ENCODE peak calls at places on chromosomes 12 and 14, in six cellular contexts. N, V, L, Y, B and J are unnamed samples.
A peak's percentile ranks its signal among the peaks of the same experiment; 100 is the strongest.

GRCh38 chr12:94220804-94221203 is 72.4 kb downstream of the PLXNC1 start:
- DNase-seq in V (no peak), B (no peak), L (no peak), Y (no peak), N (no peak), J (no peak)

GRCh38 chr12:17954788-17955187 is 135.2 kb downstream of the RERGL start:
- DNase-seq in L (no peak), V (no peak), Y (no peak), N (no peak), B (no peak), J (no peak)

GRCh38 chr14:72699852-72700257 is 194.0 kb downstream of the DPF3 start:
- DNase-seq in Y (peak; percentile 87), L (no peak), B (no peak), V (no peak), N (no peak), J (no peak)

GRCh38 chr14:65282909-65283253 is 129.6 kb upstream of the FUT8 start:
- DNase-seq in V (no peak), L (no peak), N (no peak), B (no peak), Y (no peak), J (no peak)

GRCh38 chr12:14545144-14546124 is 22.2 kb downstream of the PLBD1 start:
- DNase-seq in Y (no peak), B (no peak), V (no peak), N (no peak), L (no peak), J (no peak)

GRCh38 chr12:54409267-54409666 is 9.8 kb downstream of the ITGA5 start:
- DNase-seq in L (no peak), V (no peak), Y (no peak), N (no peak), B (no peak), J (no peak)

GRCh38 chr12:22034709-22035506 is 11.1 kb upstream of the CMAS start:
- DNase-seq in V (no peak), N (no peak), Y (no peak), B (no peak), L (no peak), J (no peak)

GRCh38 chr14:36555998-36556743 is 26.2 kb downstream of the NKX2-8 start:
- DNase-seq in V (no peak), Y (no peak), L (no peak), N (no peak), B (no peak), J (no peak)

GRCh38 chr14:73786942-73787759 is 64.5 kb upstream of the PTGR2 start:
- DNase-seq in B (no peak), Y (no peak), L (peak; percentile 42), V (no peak), N (no peak), J (peak; percentile 79)

GRCh38 chr14:50363734-50364113 is 33.0 kb downstream of the CDKL1 start:
- DNase-seq in N (no peak), V (no peak), Y (peak; percentile 54), B (no peak), L (no peak), J (no peak)

GRCh38 chr12:563899-564298 is 99.3 kb downstream of the NINJ2 start:
- DNase-seq in N (no peak), V (no peak), L (no peak), B (no peak), Y (no peak), J (no peak)

GRCh38 chr12:39065455-39065854 is 160.1 kb upstream of the CPNE8 start:
- DNase-seq in L (no peak), Y (no peak), V (no peak), B (no peak), N (no peak), J (no peak)

GRCh38 chr14:23104591-23105347 is at the start of gene CIROP:
- DNase-seq in Y (no peak), N (no peak), B (peak; percentile 7), L (no peak), V (no peak), J (peak; percentile 46)

GRCh38 chr14:50023671-50024490 is 92.5 kb downstream of the VCPKMT start:
- DNase-seq in L (no peak), V (no peak), Y (peak; percentile 69), N (no peak), B (no peak), J (no peak)

GRCh38 chr14:75268638-75269550 is 9.7 kb upstream of the FOS start:
- DNase-seq in B (no peak), L (no peak), Y (no peak), N (no peak), V (no peak), J (no peak)

GRCh38 chr14:89367449-89368120 is 49.4 kb downstream of the FOXN3 start:
- DNase-seq in N (no peak), B (no peak), L (no peak), Y (no peak), V (peak; percentile 76), J (no peak)

GRCh38 chr14:67442139-67442906 is 30.4 kb upstream of the PLEK2 start:
- DNase-seq in V (no peak), Y (no peak), B (no peak), L (no peak), N (no peak), J (no peak)

GRCh38 chr14:105207460-105207901 is 26.4 kb upstream of the NUDT14 start:
- DNase-seq in N (no peak), V (no peak), L (no peak), Y (no peak), B (no peak), J (no peak)

GRCh38 chr12:53989227-53990113 is 4.5 kb downstream of the HOXC10 start:
- DNase-seq in V (peak; percentile 77), B (peak; percentile 10), Y (peak; percentile 82), L (no peak), N (no peak), J (no peak)

GRCh38 chr14:101552786-101553231 is 8.5 kb upstream of the DIO3 start:
- DNase-seq in V (no peak), N (no peak), B (no peak), Y (no peak), L (no peak), J (no peak)

GRCh38 chr12:52945389-52946232 is 3.3 kb upstream of the KRT18 start:
- DNase-seq in B (no peak), Y (peak; percentile 89), V (no peak), N (no peak), L (no peak), J (peak; percentile 77)

GRCh38 chr14:69716483-69717187 is 50.3 kb upstream of the SRSF5 start:
- DNase-seq in V (no peak), B (no peak), Y (peak; percentile 80), L (no peak), N (no peak), J (no peak)

GRCh38 chr12:42564540-42564939 is 25.0 kb downstream of the PRICKLE1 start:
- DNase-seq in Y (peak; percentile 71), L (no peak), N (no peak), V (no peak), B (no peak), J (no peak)

GRCh38 chr12:44573723-44574122 is 302.4 kb downstream of the NELL2 start:
- DNase-seq in L (no peak), B (no peak), V (no peak), Y (no peak), N (no peak), J (no peak)

GRCh38 chr12:9132008-9132535 is 16.4 kb upstream of the A2M start:
- DNase-seq in V (no peak), N (no peak), B (no peak), L (no peak), Y (peak; percentile 76), J (no peak)

GRCh38 chr12:5648692-5649338 is 216.9 kb downstream of the NTF3 start:
- DNase-seq in N (no peak), L (no peak), V (peak; percentile 90), Y (peak; percentile 5), B (peak; percentile 34), J (peak; percentile 64)

GRCh38 chr12:39230086-39230485 is 212.8 kb downstream of the KIF21A start:
- DNase-seq in L (no peak), N (no peak), B (no peak), V (no peak), Y (peak; percentile 76), J (no peak)

GRCh38 chr12:98466970-98467369 is 48.4 kb upstream of the TMPO start:
- DNase-seq in N (no peak), V (no peak), B (no peak), Y (no peak), L (no peak), J (no peak)

GRCh38 chr12:7989827-7990491 is 42.6 kb upstream of the FOXJ2 start:
- DNase-seq in L (peak; percentile 25), N (no peak), V (no peak), B (no peak), Y (peak; percentile 24), J (no peak)

GRCh38 chr12:46378530-46378929 is 6.0 kb upstream of the SLC38A2 start:
- DNase-seq in N (no peak), L (no peak), B (no peak), Y (no peak), V (no peak), J (no peak)

GRCh38 chr14:106831322-106831720 is 1304.9 kb downstream of the TMEM121 start:
- DNase-seq in Y (no peak), B (no peak), V (no peak), N (no peak), L (no peak), J (no peak)